ENCODE peak calls at places on chromosomes 1 and 21, in five cellular contexts. M, Y, C, G and K are unnamed samples.
A peak's percentile ranks its signal among the peaks of the same experiment; 100 is the strongest.

GRCh38 chr1:30328401-30329262 is 394.8 kb downstream of the MATN1 start:
- DNase-seq in M (peak; percentile 47), G (no peak), Y (no peak), C (no peak), K (no peak)

GRCh38 chr1:37945743-37946702 is 830 bp downstream of the INPP5B start:
- DNase-seq in M (peak; percentile 93), C (peak; percentile 26), Y (no peak), G (peak; percentile 98), K (peak; percentile 89)

GRCh38 chr1:175146535-175147213 is 45.9 kb downstream of the KIAA0040 start:
- DNase-seq in G (peak; percentile 60), M (peak; percentile 85), Y (peak; percentile 67), C (peak; percentile 13), K (no peak)

GRCh38 chr1:234322979-234323378 is 50.3 kb upstream of the COA6 start:
- DNase-seq in G (peak; percentile 31), Y (peak; percentile 54), M (peak; percentile 81), C (no peak), K (no peak)

GRCh38 chr1:101587749-101588148 is 350.9 kb downstream of the S1PR1 start:
- DNase-seq in Y (no peak), C (no peak), G (peak; percentile 58), M (no peak), K (no peak)

GRCh38 chr1:199522936-199523335 is 504.6 kb upstream of the NR5A2 start:
- DNase-seq in G (peak; percentile 9), M (no peak), Y (no peak), C (no peak), K (no peak)

GRCh38 chr1:158107926-158108325 is 72.8 kb upstream of the CD1D start:
- DNase-seq in Y (no peak), M (no peak), C (no peak), G (no peak), K (no peak)

GRCh38 chr1:52404975-52405338 is 555 bp downstream of the PRPF38A start:
- DNase-seq in Y (no peak), C (no peak), G (no peak), M (no peak), K (no peak)

GRCh38 chr1:215059947-215060346 is 22.6 kb upstream of the KCNK2 start:
- DNase-seq in C (no peak), M (no peak), Y (no peak), G (no peak), K (no peak)

GRCh38 chr1:94063379-94063778 is 57.6 kb downstream of the ABCA4 start:
- DNase-seq in M (no peak), C (peak; percentile 28), Y (no peak), G (peak; percentile 84), K (no peak)

GRCh38 chr1:90925928-90926869 is 95.6 kb downstream of the ZNF644 start:
- DNase-seq in G (peak; percentile 70), C (no peak), M (no peak), Y (no peak), K (no peak)

GRCh38 chr1:116987256-116987555 is 14.4 kb upstream of the CD101 start:
- DNase-seq in C (no peak), G (no peak), Y (peak; percentile 75), M (no peak), K (no peak)

GRCh38 chr21:37412603-37413360 is 46.2 kb downstream of the DYRK1A start:
- DNase-seq in M (no peak), C (no peak), Y (no peak), G (peak; percentile 41), K (no peak)

GRCh38 chr1:27342778-27343638 is 1.2 kb downstream of the SYTL1 start:
- DNase-seq in M (peak; percentile 83), G (no peak), C (no peak), Y (peak; percentile 84), K (no peak)

GRCh38 chr1:67439277-67440029 is 9.3 kb upstream of the SERBP1 start:
- DNase-seq in G (no peak), M (no peak), C (no peak), Y (no peak), K (no peak)

GRCh38 chr1:227417622-227418245 is 99.4 kb upstream of the CDC42BPA start:
- DNase-seq in M (no peak), G (no peak), C (no peak), Y (no peak), K (no peak)

GRCh38 chr1:207316141-207316540 is 5.3 kb upstream of the CD55 start:
- DNase-seq in Y (no peak), G (no peak), C (no peak), M (no peak), K (no peak)

GRCh38 chr1:66596191-66596590 is 62.2 kb downstream of the SGIP1 start:
- DNase-seq in C (no peak), Y (no peak), G (no peak), M (no peak), K (no peak)

GRCh38 chr21:44952116-44952928 is 12.5 kb downstream of the SLX9 start:
- DNase-seq in C (no peak), Y (no peak), G (no peak), M (no peak), K (no peak)

GRCh38 chr1:16372535-16373340 is 5.7 kb downstream of the SZRD1 start:
- DNase-seq in Y (no peak), C (no peak), M (no peak), G (no peak), K (no peak)

GRCh38 chr1:171881466-171881865 is 40.2 kb downstream of the DNM3 start:
- DNase-seq in G (no peak), Y (no peak), M (no peak), C (no peak), K (no peak)